ENCODE peak calls at places on chromosomes 5 and 9, in ten cellular contexts. V, L, Q, D, R, O, T, I, N and M are unnamed samples.

GRCh38 chr9:82488702-82489578 is 500.4 kb downstream of the SPATA31D1 start:
- DNase-seq in V (no peak), L (no peak), Q (no peak), D (no peak), R (peak; percentile 99), O (peak; percentile 81), T (peak; percentile 83), I (peak; percentile 98), N (peak; percentile 92), M (peak; percentile 76)

GRCh38 chr5:1201327-1202025 is at the start of gene SLC6A19:
- DNase-seq in V (no peak), L (no peak), Q (peak; percentile 22), D (peak; percentile 86), R (no peak), O (no peak), T (no peak), I (no peak), N (no peak), M (no peak)

GRCh38 chr5:139795074-139796001 is at the start of gene PSD2:
- DNase-seq in V (peak; percentile 22), L (no peak), Q (no peak), D (no peak), R (peak; percentile 16), O (peak; percentile 13), T (no peak), I (no peak), N (peak; percentile 49), M (peak; percentile 21)

GRCh38 chr5:175895701-175896102 is 24.3 kb downstream of the CPLX2 start:
- DNase-seq in V (no peak), L (no peak), Q (no peak), D (peak; percentile 67), R (no peak), O (peak; percentile 83), T (peak; percentile 13), I (no peak), N (no peak), M (peak; percentile 29)

GRCh38 chr5:66742083-66742895 is 146.1 kb downstream of the MAST4 start:
- DNase-seq in V (peak; percentile 59), L (no peak), Q (no peak), D (no peak), R (peak; percentile 4), O (no peak), T (peak; percentile 38), I (no peak), N (peak; percentile 3), M (peak; percentile 26)

GRCh38 chr5:154861946-154862345 is 3.5 kb downstream of the CNOT8 start:
- DNase-seq in V (no peak), L (no peak), Q (no peak), D (no peak), R (no peak), O (no peak), T (no peak), I (no peak), N (no peak), M (no peak)

GRCh38 chr9:128629852-128630545 is 26.6 kb downstream of the DYNC2I2 start:
- DNase-seq in V (no peak), L (no peak), Q (no peak), D (no peak), R (no peak), O (no peak), T (no peak), I (no peak), N (no peak), M (no peak)

GRCh38 chr9:110850401-110851135 is 182.0 kb downstream of the MUSK start:
- DNase-seq in V (no peak), L (no peak), Q (no peak), D (no peak), R (no peak), O (no peak), T (no peak), I (no peak), N (no peak), M (no peak)

GRCh38 chr5:76691470-76692273 is 24.3 kb upstream of the F2R start:
- DNase-seq in V (no peak), L (peak; percentile 98), Q (no peak), D (no peak), R (peak; percentile 89), O (no peak), T (peak; percentile 90), I (peak; percentile 76), N (peak; percentile 73), M (no peak)

GRCh38 chr5:97096096-97096648 is 46.2 kb downstream of the LIX1 start:
- DNase-seq in V (no peak), L (no peak), Q (no peak), D (no peak), R (peak; percentile 71), O (no peak), T (no peak), I (peak; percentile 47), N (peak; percentile 25), M (no peak)

GRCh38 chr5:133222521-133222920 is 170.7 kb downstream of the HSPA4 start:
- DNase-seq in V (no peak), L (no peak), Q (no peak), D (no peak), R (no peak), O (no peak), T (no peak), I (no peak), N (no peak), M (no peak)

GRCh38 chr5:132009706-132010405 is 1.6 kb downstream of the ACSL6 start:
- DNase-seq in V (no peak), L (no peak), Q (no peak), D (peak; percentile 34), R (no peak), O (no peak), T (no peak), I (no peak), N (no peak), M (no peak)

GRCh38 chr9:80952523-80952922 is 736.8 kb downstream of the TLE1 start:
- DNase-seq in V (no peak), L (no peak), Q (no peak), D (no peak), R (no peak), O (no peak), T (no peak), I (no peak), N (no peak), M (no peak)

GRCh38 chr5:96649251-96649937 is 12.8 kb upstream of the CAST start:
- DNase-seq in V (no peak), L (no peak), Q (no peak), D (no peak), R (no peak), O (no peak), T (no peak), I (no peak), N (peak; percentile 34), M (no peak)

GRCh38 chr9:137146527-137146918 is 7.6 kb downstream of the GRIN1 start:
- DNase-seq in V (no peak), L (no peak), Q (no peak), D (no peak), R (no peak), O (no peak), T (no peak), I (no peak), N (no peak), M (no peak)

GRCh38 chr9:12813960-12814876 is 39.4 kb downstream of the LURAP1L start:
- DNase-seq in V (no peak), L (peak; percentile 99), Q (peak; percentile 35), D (peak; percentile 81), R (peak; percentile 99), O (peak; percentile 99), T (peak; percentile 99), I (peak; percentile 99), N (peak; percentile 98), M (peak; percentile 100)

GRCh38 chr5:159891371-159891770 is 24.9 kb upstream of the ADRA1B start:
- DNase-seq in V (no peak), L (no peak), Q (no peak), D (no peak), R (no peak), O (no peak), T (no peak), I (no peak), N (peak; percentile 59), M (peak; percentile 36)

GRCh38 chr9:132594412-132594811 is 12.0 kb downstream of the BARHL1 start:
- DNase-seq in V (no peak), L (no peak), Q (no peak), D (no peak), R (no peak), O (no peak), T (no peak), I (no peak), N (no peak), M (no peak)
- H3K4me3 ChIP-seq in V (no peak overlapping the region), L (no peak overlapping the region), Q (no peak overlapping the region), D (no peak overlapping the region), R (no peak overlapping the region), O (no peak overlapping the region), T (no peak overlapping the region), I (no peak overlapping the region), N (no peak overlapping the region), M (no peak overlapping the region)

GRCh38 chr5:171850354-171850947 is 64.8 kb downstream of the SMIM23 start:
- DNase-seq in V (no peak), L (no peak), Q (no peak), D (no peak), R (no peak), O (no peak), T (peak; percentile 17), I (no peak), N (peak; percentile 27), M (peak; percentile 18)
- TF ChIP-seq CTCF in V (peak; percentile 32), L (no peak), Q (no peak), D (no peak), R (no peak), O (peak; percentile 24), T (peak; percentile 7), I (peak; percentile 29), N (peak; percentile 14), M (peak; percentile 48)

GRCh38 chr9:84266087-84266561 is 74.4 kb downstream of the SLC28A3 start:
- DNase-seq in V (no peak), L (no peak), Q (no peak), D (no peak), R (no peak), O (no peak), T (no peak), I (no peak), N (no peak), M (peak; percentile 16)

GRCh38 chr9:84264307-84264706 is 76.3 kb downstream of the SLC28A3 start:
- DNase-seq in V (no peak), L (no peak), Q (no peak), D (no peak), R (no peak), O (no peak), T (no peak), I (no peak), N (no peak), M (no peak)

GRCh38 chr9:84255701-84256100 is 84.9 kb downstream of the SLC28A3 start:
- DNase-seq in V (no peak), L (no peak), Q (no peak), D (no peak), R (no peak), O (no peak), T (no peak), I (no peak), N (no peak), M (no peak)

GRCh38 chr9:84258371-84258770 is 82.2 kb downstream of the SLC28A3 start:
- DNase-seq in V (no peak), L (no peak), Q (no peak), D (no peak), R (no peak), O (no peak), T (no peak), I (no peak), N (peak; percentile 11), M (no peak)

GRCh38 chr9:84261082-84261746 is 79.3 kb downstream of the SLC28A3 start:
- DNase-seq in V (peak; percentile 83), L (peak; percentile 80), Q (peak; percentile 77), D (peak; percentile 90), R (peak; percentile 59), O (peak; percentile 55), T (peak; percentile 85), I (peak; percentile 78), N (peak; percentile 90), M (peak; percentile 83)
- H3K4me3 ChIP-seq in V (peak overlapping the region; percentile 43), L (no peak overlapping the region), Q (no peak overlapping the region), D (peak overlapping the region; percentile 1), R (peak overlapping the region; percentile 36), O (no peak overlapping the region), T (peak overlapping the region; percentile 38), I (peak overlapping the region; percentile 8), N (peak overlapping the region; percentile 12), M (no peak overlapping the region)

GRCh38 chr9:124840300-124840833 is 12.9 kb upstream of the WDR38 start:
- DNase-seq in V (no peak), L (no peak), Q (no peak), D (no peak), R (no peak), O (no peak), T (no peak), I (no peak), N (no peak), M (no peak)
- TF ChIP-seq CTCF in V (peak; percentile 19), L (peak; percentile 54), Q (no peak), D (no peak), R (no peak), O (peak; percentile 40), T (peak; percentile 43), I (peak; percentile 44), N (peak; percentile 32), M (peak; percentile 37)